ENCODE peak calls at places on chromosomes 1 and 21, in seven cellular contexts. D is psoas muscle, L is uterus, C is lower leg skin, G is colonic mucosa, B is brain microvascular endothelial cell, J is neural progenitor cell. X is an unnamed sample.

GRCh38 chr1:159959451-159959850 is 5.4 kb upstream of the SLAMF9 start:
- DNase-seq in D (no peak), G (no peak), C (peak), L (no peak), B (no peak), J (no peak), X (no peak)

GRCh38 chr21:36747815-36748381 is 49.0 kb downstream of the SIM2 start:
- DNase-seq in L (no peak), G (peak), B (peak), J (peak), C (no peak), D (peak), X (no peak)

GRCh38 chr1:186873687-186874086 is 44.9 kb downstream of the PLA2G4A start:
- DNase-seq in B (no peak), G (no peak), C (no peak), L (no peak), J (no peak), D (no peak), X (no peak)

GRCh38 chr1:79304131-79304530 is 297.6 kb upstream of the ADGRL4 start:
- DNase-seq in L (no peak), B (no peak), D (no peak), J (no peak), C (no peak), G (no peak), X (no peak)

GRCh38 chr1:231594123-231594522 is 32.5 kb upstream of the DISC1 start:
- DNase-seq in B (no peak), J (no peak), C (no peak), G (no peak), L (no peak), D (no peak), X (no peak)

GRCh38 chr1:182707116-182707515 is 22.7 kb upstream of the RGS8 start:
- DNase-seq in D (no peak), G (no peak), J (no peak), L (no peak), B (no peak), C (no peak), X (no peak)

GRCh38 chr1:3695326-3696217 is 43.3 kb downstream of the TP73 start:
- DNase-seq in B (peak), L (no peak), C (no peak), G (no peak), J (peak), D (no peak), X (no peak)

GRCh38 chr1:113677250-113678158 is 81.8 kb downstream of the PHTF1 start:
- DNase-seq in G (no peak), C (no peak), L (no peak), D (peak), B (peak), J (peak), X (peak)

GRCh38 chr1:162996261-162996660 is 72.9 kb upstream of the RGS4 start:
- DNase-seq in C (no peak), B (no peak), G (no peak), D (no peak), L (no peak), J (no peak), X (no peak)

GRCh38 chr1:39269791-39270342 is 65.4 kb downstream of the MACF1 start:
- DNase-seq in D (no peak), L (peak), C (no peak), B (no peak), G (no peak), J (peak), X (no peak)

GRCh38 chr1:114352797-114353196 is 158.2 kb downstream of the TRIM33 start:
- DNase-seq in G (no peak), D (peak), C (no peak), L (no peak), B (no peak), J (no peak), X (no peak)

GRCh38 chr1:217333939-217334338 is 297.0 kb downstream of the GPATCH2 start:
- DNase-seq in G (peak), J (peak), D (no peak), C (no peak), L (no peak), B (no peak), X (no peak)

GRCh38 chr1:210076620-210077019 is 138.6 kb downstream of the SYT14 start:
- DNase-seq in J (no peak), C (no peak), L (no peak), G (no peak), D (no peak), B (no peak), X (no peak)

GRCh38 chr1:19151537-19151936 is 58.5 kb downstream of the UBR4 start:
- DNase-seq in C (no peak), L (no peak), J (no peak), B (no peak), D (no peak), G (no peak), X (no peak)

GRCh38 chr1:3258431-3259003 is 189.5 kb downstream of the PRDM16 start:
- DNase-seq in D (no peak), G (no peak), J (no peak), L (no peak), C (no peak), B (no peak), X (no peak)

GRCh38 chr1:39689635-39690034 is 1.6 kb downstream of the HPCAL4 start:
- DNase-seq in D (no peak), L (no peak), J (peak), C (no peak), B (no peak), G (no peak), X (no peak)

GRCh38 chr1:17433261-17433660 is 6.2 kb downstream of the RCC2 start:
- DNase-seq in J (no peak), L (no peak), D (no peak), B (no peak), G (no peak), C (no peak), X (no peak)

GRCh38 chr1:45543599-45544417 is 6.8 kb upstream of the AKR1A1 start:
- DNase-seq in J (no peak), C (peak), B (no peak), L (no peak), G (peak), D (peak), X (no peak)

GRCh38 chr1:1954831-1955441 is 35.9 kb upstream of the TMEM52 start:
- DNase-seq in D (no peak), G (no peak), C (no peak), J (no peak), L (no peak), B (no peak), X (no peak)

GRCh38 chr1:216051071-216051470 is 372.2 kb downstream of the USH2A start:
- DNase-seq in B (no peak), G (no peak), L (no peak), D (no peak), J (no peak), C (no peak), X (no peak)

GRCh38 chr1:21447311-21447710 is 7.4 kb downstream of the NBPF3 start:
- DNase-seq in D (no peak), B (no peak), J (no peak), G (no peak), C (no peak), L (no peak), X (no peak)

GRCh38 chr1:203465146-203465798 is 10.3 kb upstream of the PRELP start:
- DNase-seq in G (no peak), L (peak), D (no peak), B (no peak), C (peak), J (no peak), X (no peak)

GRCh38 chr1:111561328-111561727 is 57.9 kb upstream of the ADORA3 start:
- DNase-seq in B (no peak), D (no peak), L (no peak), J (no peak), C (no peak), G (no peak), X (no peak)
- H3K4me3 ChIP-seq in B (no peak), D (no peak), L (no peak), J (no peak), C (no peak), G (no peak), X (no peak)

DNA sequence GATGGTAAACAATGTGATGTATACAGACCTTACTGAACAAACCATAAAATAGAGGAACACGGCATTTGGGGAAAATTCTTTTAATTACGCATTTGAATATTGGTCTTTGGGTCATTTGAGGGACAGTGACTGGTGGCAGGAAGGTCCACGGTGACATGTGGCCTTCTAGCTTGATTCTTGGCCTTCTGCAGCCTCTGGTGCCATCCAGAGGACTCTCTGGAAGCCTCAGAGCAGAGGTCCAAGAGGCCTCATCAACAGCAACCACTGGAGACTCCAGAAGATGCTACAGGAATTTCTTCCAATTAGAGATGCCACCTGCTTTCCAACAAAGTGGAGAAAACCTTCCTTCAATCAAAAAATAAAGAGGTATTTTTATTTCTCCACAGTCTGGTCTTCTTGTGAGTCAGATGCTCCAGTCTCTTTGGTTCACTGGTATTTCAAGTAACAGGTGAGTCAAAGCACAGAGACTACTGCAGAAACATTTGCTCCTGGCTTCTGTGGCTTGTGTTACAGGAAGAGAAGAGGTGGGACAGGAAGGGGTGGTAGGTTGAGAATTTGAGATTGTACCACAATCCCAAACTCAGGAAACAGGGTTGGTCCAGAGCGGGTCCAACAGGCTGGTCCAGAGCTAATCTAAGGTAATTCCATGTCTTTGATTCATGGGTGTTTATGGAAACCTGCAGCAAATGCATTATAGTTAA is 2.7 kb upstream of the F5 start:
- DNase-seq in D (no peak), B (no peak), G (no peak), C (no peak), J (no peak), L (no peak), X (no peak)
- TF ChIP-seq CTCF in D (no peak), B (no peak), G (no peak), C (no peak), J (no peak), L (no peak), X (no peak)

DNA sequence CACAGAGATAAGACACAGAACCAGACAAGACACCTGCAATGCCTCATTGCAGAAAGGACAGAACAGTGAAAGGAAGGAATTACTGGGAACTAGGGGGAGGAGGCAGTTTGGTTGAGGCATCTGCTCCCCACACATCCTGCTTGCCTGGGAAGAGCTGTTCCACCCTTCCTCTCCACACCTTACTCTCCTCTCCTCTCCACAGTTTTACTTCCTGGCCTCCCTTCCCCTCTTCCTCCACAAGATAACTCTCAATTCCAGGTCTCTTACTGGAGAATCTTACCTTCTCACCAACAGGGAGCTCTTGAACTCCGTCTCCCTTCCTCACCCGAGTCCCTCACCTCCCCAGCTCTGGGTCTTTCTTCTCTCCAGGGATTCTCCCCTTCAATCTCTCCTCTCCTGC is 2.1 kb downstream of the ELOVL1 start:
- DNase-seq in D (no peak), G (no peak), B (no peak), C (no peak), L (no peak), J (no peak), X (no peak)
- H3K4me3 ChIP-seq in D (no peak), G (peak), B (peak), C (no peak), L (no peak), J (no peak), X (peak)

DNA sequence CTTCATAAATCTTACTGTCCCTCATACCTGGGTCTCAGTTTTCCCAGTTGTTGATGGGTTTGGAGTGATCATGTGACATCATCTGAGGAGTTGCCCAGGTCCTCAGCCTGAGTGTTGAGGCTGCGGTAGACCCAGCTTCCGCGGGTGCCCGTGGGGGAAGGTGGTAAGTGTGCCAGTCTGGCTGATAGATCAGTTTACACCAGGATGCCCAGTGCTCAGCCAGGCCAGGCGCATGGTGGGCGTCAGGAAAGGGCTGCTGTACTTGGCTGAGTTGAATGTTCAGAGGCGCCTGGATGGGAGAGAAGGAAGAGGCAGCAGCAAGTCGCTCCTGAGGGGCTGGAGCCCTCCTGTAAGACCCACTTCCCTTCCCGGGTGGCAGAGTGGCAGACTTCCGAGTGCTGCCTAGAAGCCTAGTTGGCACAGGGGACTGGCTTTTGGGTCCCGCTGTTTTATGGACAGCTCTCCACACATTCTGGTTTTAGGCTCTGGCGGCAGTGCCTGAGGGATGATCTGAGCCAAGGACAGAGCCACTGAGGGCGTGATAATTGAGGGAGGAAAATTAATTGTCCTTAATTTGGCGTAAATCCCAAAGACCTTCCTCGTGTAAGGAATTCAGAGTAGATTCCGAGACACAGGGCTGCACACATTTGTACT is 35.8 kb downstream of the PTPRF start:
- DNase-seq in J (no peak), G (no peak), D (no peak), L (no peak), C (no peak), B (no peak), X (no peak)
- TF ChIP-seq CTCF in J (no peak), G (no peak), D (no peak), L (no peak), C (no peak), B (no peak), X (no peak)

GRCh38 chr1:90821793-90822359 is 104.8 kb upstream of the BARHL2 start:
- DNase-seq in G (no peak), J (no peak), D (no peak), B (no peak), C (no peak), L (no peak), X (no peak)
- H3K4me3 ChIP-seq in G (no peak), J (no peak), D (no peak), B (no peak), C (no peak), L (no peak), X (no peak)